ENCODE peak calls at places on chromosomes 16 and 17, in nine cellular contexts. One of them, this sample, is unnamed.

GRCh38 chr16:10876799-10877341 is at the start of gene CIITA:
- DNase-seq in foreskin fibroblast: peak; percentile 98
- DNase-seq in sigmoid colon: peak; percentile 87
- DNase-seq in naive thymus-derived CD4-positive, alpha-beta T cell: no peak
- DNase-seq in T-helper 2 cell: no peak
- DNase-seq in NCI-H524: no peak
- DNase-seq in activated CD4-positive, alpha-beta T cell treated with anti-CD3 and anti-CD28 coated beads, Interleukin-2, amount 50 U/mL, for 24 hours: peak; percentile 30
- DNase-seq in ACHN: peak; percentile 61
- DNase-seq in stomach: peak; percentile 89
- DNase-seq in this sample: peak; percentile 84

GRCh38 chr17:82812058-82812457 is 27.8 kb downstream of the ZNF750 start:
- DNase-seq in foreskin fibroblast: no peak
- DNase-seq in sigmoid colon: no peak
- DNase-seq in naive thymus-derived CD4-positive, alpha-beta T cell: no peak
- DNase-seq in T-helper 2 cell: no peak
- DNase-seq in NCI-H524: no peak
- DNase-seq in activated CD4-positive, alpha-beta T cell treated with anti-CD3 and anti-CD28 coated beads, Interleukin-2, amount 50 U/mL, for 24 hours: no peak
- DNase-seq in ACHN: no peak
- DNase-seq in stomach: no peak
- DNase-seq in this sample: no peak

GRCh38 chr17:42519546-42520444 is 16.2 kb upstream of the NAGLU start:
- DNase-seq in foreskin fibroblast: peak; percentile 99
- DNase-seq in sigmoid colon: peak; percentile 99
- DNase-seq in naive thymus-derived CD4-positive, alpha-beta T cell: no peak
- DNase-seq in T-helper 2 cell: no peak
- DNase-seq in NCI-H524: no peak
- DNase-seq in activated CD4-positive, alpha-beta T cell treated with anti-CD3 and anti-CD28 coated beads, Interleukin-2, amount 50 U/mL, for 24 hours: no peak
- DNase-seq in ACHN: peak; percentile 99
- DNase-seq in stomach: peak; percentile 77
- DNase-seq in this sample: no peak

GRCh38 chr16:90046122-90046970 is 27.1 kb upstream of the DBNDD1 start:
- DNase-seq in foreskin fibroblast: no peak
- DNase-seq in sigmoid colon: no peak
- DNase-seq in naive thymus-derived CD4-positive, alpha-beta T cell: no peak
- DNase-seq in T-helper 2 cell: no peak
- DNase-seq in NCI-H524: peak; percentile 69
- DNase-seq in activated CD4-positive, alpha-beta T cell treated with anti-CD3 and anti-CD28 coated beads, Interleukin-2, amount 50 U/mL, for 24 hours: no peak
- DNase-seq in ACHN: no peak
- DNase-seq in stomach: no peak
- DNase-seq in this sample: peak; percentile 42

GRCh38 chr16:52515068-52515671 is 31.8 kb downstream of the TOX3 start:
- DNase-seq in foreskin fibroblast: peak; percentile 0
- DNase-seq in sigmoid colon: no peak
- DNase-seq in naive thymus-derived CD4-positive, alpha-beta T cell: no peak
- DNase-seq in T-helper 2 cell: no peak
- DNase-seq in NCI-H524: no peak
- DNase-seq in activated CD4-positive, alpha-beta T cell treated with anti-CD3 and anti-CD28 coated beads, Interleukin-2, amount 50 U/mL, for 24 hours: no peak
- DNase-seq in ACHN: peak; percentile 12
- DNase-seq in stomach: no peak
- DNase-seq in this sample: no peak

GRCh38 chr16:22098538-22099255 is 6.4 kb downstream of the VWA3A start:
- DNase-seq in foreskin fibroblast: peak; percentile 72
- DNase-seq in sigmoid colon: no peak
- DNase-seq in naive thymus-derived CD4-positive, alpha-beta T cell: peak; percentile 28
- DNase-seq in T-helper 2 cell: no peak
- DNase-seq in NCI-H524: peak; percentile 50
- DNase-seq in activated CD4-positive, alpha-beta T cell treated with anti-CD3 and anti-CD28 coated beads, Interleukin-2, amount 50 U/mL, for 24 hours: peak; percentile 11
- DNase-seq in ACHN: peak; percentile 69
- DNase-seq in stomach: no peak
- DNase-seq in this sample: peak; percentile 44

GRCh38 chr17:64216385-64217248 is 46.4 kb downstream of the TEX2 start:
- DNase-seq in foreskin fibroblast: peak; percentile 47
- DNase-seq in sigmoid colon: no peak
- DNase-seq in naive thymus-derived CD4-positive, alpha-beta T cell: no peak
- DNase-seq in T-helper 2 cell: no peak
- DNase-seq in NCI-H524: no peak
- DNase-seq in activated CD4-positive, alpha-beta T cell treated with anti-CD3 and anti-CD28 coated beads, Interleukin-2, amount 50 U/mL, for 24 hours: no peak
- DNase-seq in ACHN: no peak
- DNase-seq in stomach: peak; percentile 53
- DNase-seq in this sample: peak; percentile 42

GRCh38 chr17:75240394-75241142 is 20.8 kb downstream of the GGA3 start:
- DNase-seq in foreskin fibroblast: peak; percentile 52
- DNase-seq in sigmoid colon: no peak
- DNase-seq in naive thymus-derived CD4-positive, alpha-beta T cell: no peak
- DNase-seq in T-helper 2 cell: no peak
- DNase-seq in NCI-H524: peak; percentile 43
- DNase-seq in activated CD4-positive, alpha-beta T cell treated with anti-CD3 and anti-CD28 coated beads, Interleukin-2, amount 50 U/mL, for 24 hours: no peak
- DNase-seq in ACHN: peak; percentile 59
- DNase-seq in stomach: no peak
- DNase-seq in this sample: peak; percentile 46

GRCh38 chr17:49996495-49997255 is 1.7 kb upstream of the DLX3 start:
- DNase-seq in foreskin fibroblast: peak; percentile 62
- DNase-seq in sigmoid colon: no peak
- DNase-seq in naive thymus-derived CD4-positive, alpha-beta T cell: peak; percentile 78
- DNase-seq in T-helper 2 cell: peak; percentile 56
- DNase-seq in NCI-H524: peak; percentile 46
- DNase-seq in activated CD4-positive, alpha-beta T cell treated with anti-CD3 and anti-CD28 coated beads, Interleukin-2, amount 50 U/mL, for 24 hours: peak; percentile 49
- DNase-seq in ACHN: peak; percentile 53
- DNase-seq in stomach: peak; percentile 59
- DNase-seq in this sample: peak; percentile 80

GRCh38 chr16:55672471-55672870 is 16.7 kb downstream of the SLC6A2 start:
- DNase-seq in foreskin fibroblast: peak; percentile 66
- DNase-seq in sigmoid colon: no peak
- DNase-seq in naive thymus-derived CD4-positive, alpha-beta T cell: no peak
- DNase-seq in T-helper 2 cell: no peak
- DNase-seq in NCI-H524: no peak
- DNase-seq in activated CD4-positive, alpha-beta T cell treated with anti-CD3 and anti-CD28 coated beads, Interleukin-2, amount 50 U/mL, for 24 hours: no peak
- DNase-seq in ACHN: no peak
- DNase-seq in stomach: no peak
- DNase-seq in this sample: no peak

GRCh38 chr16:1296688-1297412 is 12.6 kb upstream of the UBE2I start:
- DNase-seq in foreskin fibroblast: peak; percentile 81
- DNase-seq in sigmoid colon: no peak
- DNase-seq in naive thymus-derived CD4-positive, alpha-beta T cell: no peak
- DNase-seq in T-helper 2 cell: no peak
- DNase-seq in NCI-H524: no peak
- DNase-seq in activated CD4-positive, alpha-beta T cell treated with anti-CD3 and anti-CD28 coated beads, Interleukin-2, amount 50 U/mL, for 24 hours: no peak
- DNase-seq in ACHN: peak; percentile 89
- DNase-seq in stomach: no peak
- DNase-seq in this sample: no peak

GRCh38 chr16:67199011-67199807 is at the start of gene ELMO3:
- DNase-seq in foreskin fibroblast: peak; percentile 36
- DNase-seq in sigmoid colon: no peak
- DNase-seq in naive thymus-derived CD4-positive, alpha-beta T cell: no peak
- DNase-seq in T-helper 2 cell: no peak
- DNase-seq in NCI-H524: no peak
- DNase-seq in activated CD4-positive, alpha-beta T cell treated with anti-CD3 and anti-CD28 coated beads, Interleukin-2, amount 50 U/mL, for 24 hours: no peak
- DNase-seq in ACHN: no peak
- DNase-seq in stomach: peak; percentile 86
- DNase-seq in this sample: no peak

GRCh38 chr16:77387075-77387474 is 47.8 kb downstream of the ADAMTS18 start:
- DNase-seq in foreskin fibroblast: no peak
- DNase-seq in sigmoid colon: no peak
- DNase-seq in naive thymus-derived CD4-positive, alpha-beta T cell: no peak
- DNase-seq in T-helper 2 cell: no peak
- DNase-seq in NCI-H524: no peak
- DNase-seq in activated CD4-positive, alpha-beta T cell treated with anti-CD3 and anti-CD28 coated beads, Interleukin-2, amount 50 U/mL, for 24 hours: no peak
- DNase-seq in ACHN: no peak
- DNase-seq in stomach: no peak
- DNase-seq in this sample: no peak

GRCh38 chr16:64090327-64090726 is 1031.5 kb downstream of the CDH11 start:
- DNase-seq in foreskin fibroblast: no peak
- DNase-seq in sigmoid colon: no peak
- DNase-seq in naive thymus-derived CD4-positive, alpha-beta T cell: no peak
- DNase-seq in T-helper 2 cell: no peak
- DNase-seq in NCI-H524: no peak
- DNase-seq in activated CD4-positive, alpha-beta T cell treated with anti-CD3 and anti-CD28 coated beads, Interleukin-2, amount 50 U/mL, for 24 hours: no peak
- DNase-seq in ACHN: no peak
- DNase-seq in stomach: no peak
- DNase-seq in this sample: no peak

GRCh38 chr17:67125924-67126323 is 81.6 kb downstream of the CACNG1 start:
- DNase-seq in foreskin fibroblast: no peak
- DNase-seq in sigmoid colon: no peak
- DNase-seq in naive thymus-derived CD4-positive, alpha-beta T cell: no peak
- DNase-seq in T-helper 2 cell: no peak
- DNase-seq in NCI-H524: no peak
- DNase-seq in activated CD4-positive, alpha-beta T cell treated with anti-CD3 and anti-CD28 coated beads, Interleukin-2, amount 50 U/mL, for 24 hours: no peak
- DNase-seq in ACHN: no peak
- DNase-seq in stomach: no peak
- DNase-seq in this sample: no peak

GRCh38 chr17:7355053-7355452 is at the start of gene TMEM95:
- DNase-seq in foreskin fibroblast: peak; percentile 73
- DNase-seq in sigmoid colon: peak; percentile 78
- DNase-seq in naive thymus-derived CD4-positive, alpha-beta T cell: no peak
- DNase-seq in T-helper 2 cell: no peak
- DNase-seq in NCI-H524: peak; percentile 15
- DNase-seq in activated CD4-positive, alpha-beta T cell treated with anti-CD3 and anti-CD28 coated beads, Interleukin-2, amount 50 U/mL, for 24 hours: no peak
- DNase-seq in ACHN: no peak
- DNase-seq in stomach: no peak
- DNase-seq in this sample: no peak

GRCh38 chr16:27402569-27402963 is 592 bp downstream of the IL21R start:
- DNase-seq in foreskin fibroblast: no peak
- DNase-seq in sigmoid colon: no peak
- DNase-seq in naive thymus-derived CD4-positive, alpha-beta T cell: no peak
- DNase-seq in T-helper 2 cell: no peak
- DNase-seq in NCI-H524: no peak
- DNase-seq in activated CD4-positive, alpha-beta T cell treated with anti-CD3 and anti-CD28 coated beads, Interleukin-2, amount 50 U/mL, for 24 hours: no peak
- DNase-seq in ACHN: no peak
- DNase-seq in stomach: no peak
- DNase-seq in this sample: no peak

GRCh38 chr16:46974352-46974751 is 878 bp upstream of the DNAJA2 start:
- DNase-seq in foreskin fibroblast: peak; percentile 44
- DNase-seq in sigmoid colon: no peak
- DNase-seq in naive thymus-derived CD4-positive, alpha-beta T cell: peak; percentile 26
- DNase-seq in T-helper 2 cell: no peak
- DNase-seq in NCI-H524: no peak
- DNase-seq in activated CD4-positive, alpha-beta T cell treated with anti-CD3 and anti-CD28 coated beads, Interleukin-2, amount 50 U/mL, for 24 hours: no peak
- DNase-seq in ACHN: peak; percentile 37
- DNase-seq in stomach: no peak
- DNase-seq in this sample: no peak

GRCh38 chr16:49491736-49492089 is 118.1 kb downstream of the C16orf78 start:
- DNase-seq in foreskin fibroblast: no peak
- DNase-seq in sigmoid colon: peak; percentile 77
- DNase-seq in naive thymus-derived CD4-positive, alpha-beta T cell: no peak
- DNase-seq in T-helper 2 cell: no peak
- DNase-seq in NCI-H524: peak; percentile 81
- DNase-seq in activated CD4-positive, alpha-beta T cell treated with anti-CD3 and anti-CD28 coated beads, Interleukin-2, amount 50 U/mL, for 24 hours: no peak
- DNase-seq in ACHN: peak; percentile 23
- DNase-seq in stomach: no peak
- DNase-seq in this sample: no peak

GRCh38 chr17:46061435-46061834 is 62.4 kb downstream of the STH start:
- DNase-seq in foreskin fibroblast: peak; percentile 24
- DNase-seq in sigmoid colon: no peak
- DNase-seq in naive thymus-derived CD4-positive, alpha-beta T cell: no peak
- DNase-seq in T-helper 2 cell: no peak
- DNase-seq in NCI-H524: no peak
- DNase-seq in activated CD4-positive, alpha-beta T cell treated with anti-CD3 and anti-CD28 coated beads, Interleukin-2, amount 50 U/mL, for 24 hours: no peak
- DNase-seq in ACHN: peak; percentile 63
- DNase-seq in stomach: no peak
- DNase-seq in this sample: no peak

GRCh38 chr17:9023389-9024210 is 2.3 kb downstream of the NTN1 start:
- DNase-seq in foreskin fibroblast: no peak
- DNase-seq in sigmoid colon: no peak
- DNase-seq in naive thymus-derived CD4-positive, alpha-beta T cell: no peak
- DNase-seq in T-helper 2 cell: no peak
- DNase-seq in NCI-H524: no peak
- DNase-seq in activated CD4-positive, alpha-beta T cell treated with anti-CD3 and anti-CD28 coated beads, Interleukin-2, amount 50 U/mL, for 24 hours: no peak
- DNase-seq in ACHN: no peak
- DNase-seq in stomach: no peak
- DNase-seq in this sample: no peak

GRCh38 chr16:53414381-53414780 is 19.9 kb upstream of the RBL2 start:
- DNase-seq in foreskin fibroblast: no peak
- DNase-seq in sigmoid colon: no peak
- DNase-seq in naive thymus-derived CD4-positive, alpha-beta T cell: no peak
- DNase-seq in T-helper 2 cell: no peak
- DNase-seq in NCI-H524: no peak
- DNase-seq in activated CD4-positive, alpha-beta T cell treated with anti-CD3 and anti-CD28 coated beads, Interleukin-2, amount 50 U/mL, for 24 hours: no peak
- DNase-seq in ACHN: no peak
- DNase-seq in stomach: no peak
- DNase-seq in this sample: no peak

GRCh38 chr16:88799569-88800276 is 3.9 kb upstream of the CDT1 start:
- DNase-seq in foreskin fibroblast: peak; percentile 63
- DNase-seq in sigmoid colon: no peak
- DNase-seq in naive thymus-derived CD4-positive, alpha-beta T cell: no peak
- DNase-seq in T-helper 2 cell: no peak
- DNase-seq in NCI-H524: no peak
- DNase-seq in activated CD4-positive, alpha-beta T cell treated with anti-CD3 and anti-CD28 coated beads, Interleukin-2, amount 50 U/mL, for 24 hours: no peak
- DNase-seq in ACHN: no peak
- DNase-seq in stomach: no peak
- DNase-seq in this sample: no peak

This sample was measured in B cell.